ENCODE peak calls at places on chromosomes 11 and 22, in nine cellular contexts. One of them, this sample, is unnamed.

GRCh38 chr11:108709741-108710140 is 44.9 kb downstream of the DDX10 start:
- DNase-seq in AG10803: no peak
- DNase-seq in thoracic aorta: no peak
- DNase-seq in upper lobe of right lung: no peak
- DNase-seq in breast epithelium: no peak
- DNase-seq in stomach: no peak
- DNase-seq in fibroblast of mammary gland: no peak
- DNase-seq in fibroblast of lung: no peak
- DNase-seq in heart right ventricle: no peak
- DNase-seq in this sample: no peak

GRCh38 chr22:46045459-46046298 is 68.7 kb upstream of the WNT7B start:
- DNase-seq in AG10803: no peak
- DNase-seq in thoracic aorta: no peak
- DNase-seq in upper lobe of right lung: peak; percentile 70
- DNase-seq in breast epithelium: peak; percentile 54
- DNase-seq in stomach: peak; percentile 58
- DNase-seq in fibroblast of mammary gland: no peak
- DNase-seq in fibroblast of lung: no peak
- DNase-seq in heart right ventricle: no peak
- DNase-seq in this sample: no peak

GRCh38 chr11:62708423-62709261 is 1.2 kb downstream of the GNG3 start:
- DNase-seq in AG10803: no peak
- DNase-seq in thoracic aorta: no peak
- DNase-seq in upper lobe of right lung: peak; percentile 74
- DNase-seq in breast epithelium: no peak
- DNase-seq in stomach: peak; percentile 36
- DNase-seq in fibroblast of mammary gland: no peak
- DNase-seq in fibroblast of lung: no peak
- DNase-seq in heart right ventricle: no peak
- DNase-seq in this sample: no peak

GRCh38 chr11:2153581-2154194 is 7.3 kb downstream of the INS start:
- DNase-seq in AG10803: no peak
- DNase-seq in thoracic aorta: no peak
- DNase-seq in upper lobe of right lung: peak; percentile 75
- DNase-seq in breast epithelium: no peak
- DNase-seq in stomach: no peak
- DNase-seq in fibroblast of mammary gland: no peak
- DNase-seq in fibroblast of lung: no peak
- DNase-seq in heart right ventricle: no peak
- DNase-seq in this sample: no peak

GRCh38 chr11:30346068-30346688 is 23.3 kb downstream of the ARL14EP start:
- DNase-seq in AG10803: peak; percentile 55
- DNase-seq in thoracic aorta: no peak
- DNase-seq in upper lobe of right lung: no peak
- DNase-seq in breast epithelium: no peak
- DNase-seq in stomach: no peak
- DNase-seq in fibroblast of mammary gland: peak; percentile 61
- DNase-seq in fibroblast of lung: peak; percentile 74
- DNase-seq in heart right ventricle: peak; percentile 19
- DNase-seq in this sample: peak; percentile 40

GRCh38 chr22:22698263-22698750 is 53.9 kb downstream of the GGTLC2 start:
- DNase-seq in AG10803: no peak
- DNase-seq in thoracic aorta: no peak
- DNase-seq in upper lobe of right lung: no peak
- DNase-seq in breast epithelium: no peak
- DNase-seq in stomach: no peak
- DNase-seq in fibroblast of mammary gland: no peak
- DNase-seq in fibroblast of lung: no peak
- DNase-seq in heart right ventricle: no peak
- DNase-seq in this sample: no peak

GRCh38 chr11:66693356-66694055 is 15.8 kb upstream of the RBM4B start:
- DNase-seq in AG10803: no peak
- DNase-seq in thoracic aorta: no peak
- DNase-seq in upper lobe of right lung: peak; percentile 51
- DNase-seq in breast epithelium: no peak
- DNase-seq in stomach: no peak
- DNase-seq in fibroblast of mammary gland: no peak
- DNase-seq in fibroblast of lung: no peak
- DNase-seq in heart right ventricle: no peak
- DNase-seq in this sample: no peak

GRCh38 chr11:42239102-42239501 is 779.6 kb upstream of the LRRC4C start:
- DNase-seq in AG10803: peak; percentile 53
- DNase-seq in thoracic aorta: no peak
- DNase-seq in upper lobe of right lung: no peak
- DNase-seq in breast epithelium: no peak
- DNase-seq in stomach: no peak
- DNase-seq in fibroblast of mammary gland: peak; percentile 88
- DNase-seq in fibroblast of lung: no peak
- DNase-seq in heart right ventricle: no peak
- DNase-seq in this sample: peak; percentile 46

GRCh38 chr11:12789574-12789973 is 115.4 kb downstream of the TEAD1 start:
- DNase-seq in AG10803: no peak
- DNase-seq in thoracic aorta: no peak
- DNase-seq in upper lobe of right lung: no peak
- DNase-seq in breast epithelium: no peak
- DNase-seq in stomach: no peak
- DNase-seq in fibroblast of mammary gland: no peak
- DNase-seq in fibroblast of lung: no peak
- DNase-seq in heart right ventricle: no peak
- DNase-seq in this sample: no peak

GRCh38 chr11:129277216-129277838 is 85.2 kb upstream of the ARHGAP32 start:
- DNase-seq in AG10803: no peak
- DNase-seq in thoracic aorta: no peak
- DNase-seq in upper lobe of right lung: no peak
- DNase-seq in breast epithelium: no peak
- DNase-seq in stomach: no peak
- DNase-seq in fibroblast of mammary gland: peak; percentile 18
- DNase-seq in fibroblast of lung: no peak
- DNase-seq in heart right ventricle: no peak
- DNase-seq in this sample: no peak

GRCh38 chr11:113034591-113034990 is 73.4 kb downstream of the NCAM1 start:
- DNase-seq in AG10803: peak; percentile 33
- DNase-seq in thoracic aorta: no peak
- DNase-seq in upper lobe of right lung: no peak
- DNase-seq in breast epithelium: no peak
- DNase-seq in stomach: no peak
- DNase-seq in fibroblast of mammary gland: no peak
- DNase-seq in fibroblast of lung: no peak
- DNase-seq in heart right ventricle: no peak
- DNase-seq in this sample: no peak

GRCh38 chr11:128500488-128500887 is 86.9 kb downstream of the ETS1 start:
- DNase-seq in AG10803: peak; percentile 43
- DNase-seq in thoracic aorta: no peak
- DNase-seq in upper lobe of right lung: no peak
- DNase-seq in breast epithelium: no peak
- DNase-seq in stomach: no peak
- DNase-seq in fibroblast of mammary gland: peak; percentile 55
- DNase-seq in fibroblast of lung: no peak
- DNase-seq in heart right ventricle: no peak
- DNase-seq in this sample: no peak

GRCh38 chr11:14972581-14973490 is 685 bp upstream of the CALCA start:
- DNase-seq in AG10803: no peak
- DNase-seq in thoracic aorta: no peak
- DNase-seq in upper lobe of right lung: no peak
- DNase-seq in breast epithelium: no peak
- DNase-seq in stomach: no peak
- DNase-seq in fibroblast of mammary gland: no peak
- DNase-seq in fibroblast of lung: no peak
- DNase-seq in heart right ventricle: no peak
- DNase-seq in this sample: no peak
- TF ChIP-seq CTCF in AG10803: no peak
- TF ChIP-seq CTCF in thoracic aorta: no peak
- TF ChIP-seq CTCF in upper lobe of right lung: no peak
- TF ChIP-seq CTCF in breast epithelium: no peak
- TF ChIP-seq CTCF in stomach: no peak
- TF ChIP-seq CTCF in fibroblast of mammary gland: no peak
- TF ChIP-seq CTCF in fibroblast of lung: no peak
- TF ChIP-seq CTCF in heart right ventricle: no peak
- TF ChIP-seq CTCF in this sample: no peak

GRCh38 chr11:125064070-125064469 is 965 bp downstream of the SLC37A2 start:
- DNase-seq in AG10803: no peak
- DNase-seq in thoracic aorta: no peak
- DNase-seq in upper lobe of right lung: no peak
- DNase-seq in breast epithelium: no peak
- DNase-seq in stomach: no peak
- DNase-seq in fibroblast of mammary gland: no peak
- DNase-seq in fibroblast of lung: no peak
- DNase-seq in heart right ventricle: no peak
- DNase-seq in this sample: no peak
- H3K4me3 ChIP-seq in AG10803: peak overlapping the region; percentile 75
- H3K4me3 ChIP-seq in thoracic aorta: peak overlapping the region; percentile 89
- H3K4me3 ChIP-seq in upper lobe of right lung: peak overlapping the region; percentile 70
- H3K4me3 ChIP-seq in breast epithelium: peak overlapping the region; percentile 77
- H3K4me3 ChIP-seq in stomach: peak overlapping the region; percentile 66
- H3K4me3 ChIP-seq in fibroblast of mammary gland: peak overlapping the region; percentile 66
- H3K4me3 ChIP-seq in fibroblast of lung: peak overlapping the region; percentile 70
- H3K4me3 ChIP-seq in heart right ventricle: peak overlapping the region; percentile 68
- H3K4me3 ChIP-seq in this sample: no peak overlapping the region

GRCh38 chr11:93166194-93166593 is 31.6 kb downstream of the SLC36A4 start:
- DNase-seq in AG10803: no peak
- DNase-seq in thoracic aorta: no peak
- DNase-seq in upper lobe of right lung: no peak
- DNase-seq in breast epithelium: no peak
- DNase-seq in stomach: no peak
- DNase-seq in fibroblast of mammary gland: no peak
- DNase-seq in fibroblast of lung: no peak
- DNase-seq in heart right ventricle: no peak
- DNase-seq in this sample: no peak

GRCh38 chr11:93166867-93167266 is 30.9 kb downstream of the SLC36A4 start:
- DNase-seq in AG10803: no peak
- DNase-seq in thoracic aorta: no peak
- DNase-seq in upper lobe of right lung: no peak
- DNase-seq in breast epithelium: no peak
- DNase-seq in stomach: no peak
- DNase-seq in fibroblast of mammary gland: no peak
- DNase-seq in fibroblast of lung: no peak
- DNase-seq in heart right ventricle: no peak
- DNase-seq in this sample: no peak

GRCh38 chr11:93169143-93169542 is 28.6 kb downstream of the SLC36A4 start:
- DNase-seq in AG10803: no peak
- DNase-seq in thoracic aorta: no peak
- DNase-seq in upper lobe of right lung: no peak
- DNase-seq in breast epithelium: no peak
- DNase-seq in stomach: no peak
- DNase-seq in fibroblast of mammary gland: no peak
- DNase-seq in fibroblast of lung: no peak
- DNase-seq in heart right ventricle: no peak
- DNase-seq in this sample: no peak

GRCh38 chr11:93169950-93170561 is 27.7 kb downstream of the SLC36A4 start:
- DNase-seq in AG10803: peak; percentile 12
- DNase-seq in thoracic aorta: no peak
- DNase-seq in upper lobe of right lung: no peak
- DNase-seq in breast epithelium: no peak
- DNase-seq in stomach: no peak
- DNase-seq in fibroblast of mammary gland: peak; percentile 52
- DNase-seq in fibroblast of lung: peak; percentile 70
- DNase-seq in heart right ventricle: no peak
- DNase-seq in this sample: peak; percentile 19
- TF ChIP-seq CTCF in AG10803: peak; percentile 48
- TF ChIP-seq CTCF in thoracic aorta: no peak
- TF ChIP-seq CTCF in upper lobe of right lung: peak; percentile 41
- TF ChIP-seq CTCF in breast epithelium: no peak
- TF ChIP-seq CTCF in stomach: no peak
- TF ChIP-seq CTCF in fibroblast of mammary gland: peak; percentile 53
- TF ChIP-seq CTCF in fibroblast of lung: peak; percentile 45
- TF ChIP-seq CTCF in heart right ventricle: peak; percentile 38
- TF ChIP-seq CTCF in this sample: peak; percentile 60

DNA sequence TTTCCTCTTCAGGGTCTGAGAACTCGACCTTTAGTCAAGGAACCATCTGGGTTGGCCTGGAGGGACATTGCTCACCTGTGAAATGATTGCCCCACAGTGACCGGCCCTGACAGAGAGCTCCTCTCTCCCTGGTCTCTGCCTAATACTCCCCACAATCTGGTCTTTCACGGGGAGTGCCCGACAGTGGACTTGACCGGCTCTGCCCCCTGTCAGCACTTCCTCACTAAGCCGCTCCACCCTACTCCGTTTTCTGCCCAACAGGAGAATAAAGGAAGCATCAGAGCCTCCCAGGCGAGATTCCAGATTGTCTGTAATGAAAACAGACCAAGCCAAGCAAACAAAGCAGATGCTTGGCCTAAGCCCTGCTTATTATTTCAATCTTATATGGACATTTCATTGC is 87.8 kb downstream of the FBXO7 start:
- DNase-seq in AG10803: peak; percentile 25
- DNase-seq in thoracic aorta: no peak
- DNase-seq in upper lobe of right lung: no peak
- DNase-seq in breast epithelium: peak; percentile 72
- DNase-seq in stomach: no peak
- DNase-seq in fibroblast of mammary gland: no peak
- DNase-seq in fibroblast of lung: no peak
- DNase-seq in heart right ventricle: peak; percentile 28
- DNase-seq in this sample: peak; percentile 46
- H3K4me3 ChIP-seq in AG10803: no peak overlapping the region
- H3K4me3 ChIP-seq in thoracic aorta: no peak overlapping the region
- H3K4me3 ChIP-seq in upper lobe of right lung: no peak overlapping the region
- H3K4me3 ChIP-seq in breast epithelium: no peak overlapping the region
- H3K4me3 ChIP-seq in stomach: no peak overlapping the region
- H3K4me3 ChIP-seq in fibroblast of mammary gland: no peak overlapping the region
- H3K4me3 ChIP-seq in fibroblast of lung: no peak overlapping the region
- H3K4me3 ChIP-seq in heart right ventricle: no peak overlapping the region
- H3K4me3 ChIP-seq in this sample: no peak overlapping the region

GRCh38 chr11:122754553-122755322 is 83.6 kb upstream of the CRTAM start:
- DNase-seq in AG10803: no peak
- DNase-seq in thoracic aorta: no peak
- DNase-seq in upper lobe of right lung: no peak
- DNase-seq in breast epithelium: no peak
- DNase-seq in stomach: no peak
- DNase-seq in fibroblast of mammary gland: no peak
- DNase-seq in fibroblast of lung: no peak
- DNase-seq in heart right ventricle: no peak
- DNase-seq in this sample: no peak
- TF ChIP-seq CTCF in AG10803: peak; percentile 39
- TF ChIP-seq CTCF in thoracic aorta: peak; percentile 12
- TF ChIP-seq CTCF in upper lobe of right lung: peak; percentile 30
- TF ChIP-seq CTCF in breast epithelium: no peak
- TF ChIP-seq CTCF in stomach: no peak
- TF ChIP-seq CTCF in fibroblast of mammary gland: peak; percentile 32
- TF ChIP-seq CTCF in fibroblast of lung: no peak
- TF ChIP-seq CTCF in heart right ventricle: peak; percentile 55
- TF ChIP-seq CTCF in this sample: peak; percentile 27